ENCODE peak calls at places on chromosomes 6 and 20, in seven cellular contexts. One of them, this sample, is unnamed. For H3K9me3, the result is how much of the 10 kb centered on the place peaks cover.

GRCh38 chr6:5674141-5674540 is 332.6 kb downstream of the NRN1 start:
- DNase-seq in AG04450: no peak
- DNase-seq in heart left ventricle: no peak
- DNase-seq in sigmoid colon: no peak
- DNase-seq in stomach: no peak
- DNase-seq in testis: no peak
- DNase-seq in tibial artery: no peak
- DNase-seq in this sample: no peak

GRCh38 chr6:148973809-148974208 is 227.0 kb downstream of the UST start:
- DNase-seq in sigmoid colon: no peak
- DNase-seq in stomach: no peak
- DNase-seq in AG04450: no peak
- DNase-seq in tibial artery: no peak
- DNase-seq in heart left ventricle: no peak
- DNase-seq in testis: peak
- DNase-seq in this sample: no peak

GRCh38 chr6:35419431-35419830 is 32.7 kb upstream of the FANCE start:
- DNase-seq in sigmoid colon: no peak
- DNase-seq in heart left ventricle: no peak
- DNase-seq in tibial artery: no peak
- DNase-seq in AG04450: peak
- DNase-seq in stomach: no peak
- DNase-seq in testis: no peak
- DNase-seq in this sample: no peak

GRCh38 chr20:57576002-57576401 is 15.1 kb downstream of the PCK1 start:
- DNase-seq in AG04450: no peak
- DNase-seq in heart left ventricle: no peak
- DNase-seq in stomach: no peak
- DNase-seq in tibial artery: no peak
- DNase-seq in testis: no peak
- DNase-seq in sigmoid colon: no peak
- DNase-seq in this sample: no peak

GRCh38 chr6:3565291-3565690 is 108.4 kb upstream of the SLC22A23 start:
- DNase-seq in tibial artery: no peak
- DNase-seq in testis: no peak
- DNase-seq in stomach: no peak
- DNase-seq in heart left ventricle: no peak
- DNase-seq in AG04450: no peak
- DNase-seq in sigmoid colon: no peak
- DNase-seq in this sample: no peak

GRCh38 chr6:150142657-150143501 is at the start of gene PPP1R14C:
- DNase-seq in testis: peak
- DNase-seq in heart left ventricle: peak
- DNase-seq in sigmoid colon: no peak
- DNase-seq in AG04450: no peak
- DNase-seq in stomach: no peak
- DNase-seq in tibial artery: no peak
- DNase-seq in this sample: peak

GRCh38 chr6:20879526-20879925 is 345.3 kb downstream of the CDKAL1 start:
- DNase-seq in AG04450: no peak
- DNase-seq in tibial artery: no peak
- DNase-seq in sigmoid colon: no peak
- DNase-seq in heart left ventricle: no peak
- DNase-seq in testis: no peak
- DNase-seq in stomach: no peak
- DNase-seq in this sample: no peak

GRCh38 chr20:50416269-50416863 is 93.8 kb upstream of the PTPN1 start:
- DNase-seq in testis: no peak
- DNase-seq in heart left ventricle: no peak
- DNase-seq in tibial artery: no peak
- DNase-seq in stomach: no peak
- DNase-seq in AG04450: no peak
- DNase-seq in sigmoid colon: no peak
- DNase-seq in this sample: no peak

GRCh38 chr6:43811101-43812099 is 41.4 kb downstream of the VEGFA start:
- DNase-seq in AG04450: no peak
- DNase-seq in heart left ventricle: no peak
- DNase-seq in testis: no peak
- DNase-seq in sigmoid colon: no peak
- DNase-seq in stomach: no peak
- DNase-seq in tibial artery: no peak
- DNase-seq in this sample: no peak

GRCh38 chr20:38724603-38725457 is 544 bp downstream of the SLC32A1 start:
- DNase-seq in stomach: no peak
- DNase-seq in testis: no peak
- DNase-seq in sigmoid colon: no peak
- DNase-seq in AG04450: no peak
- DNase-seq in heart left ventricle: no peak
- DNase-seq in tibial artery: no peak
- DNase-seq in this sample: no peak

GRCh38 chr6:79413562-79414002 is 123.6 kb downstream of the LCA5 start:
- DNase-seq in heart left ventricle: no peak
- DNase-seq in tibial artery: no peak
- DNase-seq in testis: no peak
- DNase-seq in stomach: no peak
- DNase-seq in AG04450: peak
- DNase-seq in sigmoid colon: no peak
- DNase-seq in this sample: no peak

GRCh38 chr6:100283288-100283687 is 181.4 kb downstream of the SIM1 start:
- DNase-seq in testis: no peak
- DNase-seq in sigmoid colon: no peak
- DNase-seq in AG04450: no peak
- DNase-seq in stomach: no peak
- DNase-seq in tibial artery: no peak
- DNase-seq in heart left ventricle: no peak
- DNase-seq in this sample: no peak

GRCh38 chr20:13207016-13207415 is 14.1 kb upstream of the ISM1 start:
- DNase-seq in heart left ventricle: no peak
- DNase-seq in testis: no peak
- DNase-seq in AG04450: no peak
- DNase-seq in tibial artery: no peak
- DNase-seq in stomach: no peak
- DNase-seq in sigmoid colon: no peak
- DNase-seq in this sample: no peak

GRCh38 chr6:32167761-32168262 is 3.4 kb downstream of the EGFL8 start:
- DNase-seq in stomach: no peak
- DNase-seq in testis: peak
- DNase-seq in AG04450: no peak
- DNase-seq in tibial artery: no peak
- DNase-seq in sigmoid colon: no peak
- DNase-seq in heart left ventricle: no peak
- DNase-seq in this sample: no peak

GRCh38 chr20:41242807-41243206 is 74.7 kb downstream of the ZHX3 start:
- DNase-seq in heart left ventricle: no peak
- DNase-seq in tibial artery: no peak
- DNase-seq in testis: no peak
- DNase-seq in sigmoid colon: no peak
- DNase-seq in stomach: no peak
- DNase-seq in AG04450: no peak
- DNase-seq in this sample: no peak

GRCh38 chr20:64116016-64116415 is 8.7 kb upstream of the NPBWR2 start:
- DNase-seq in stomach: peak
- DNase-seq in AG04450: no peak
- DNase-seq in testis: peak
- DNase-seq in sigmoid colon: peak
- DNase-seq in heart left ventricle: no peak
- DNase-seq in tibial artery: peak
- DNase-seq in this sample: no peak

GRCh38 chr6:166998256-166999144 is 697 bp upstream of the CEP43 start:
- DNase-seq in sigmoid colon: peak
- DNase-seq in AG04450: no peak
- DNase-seq in heart left ventricle: peak
- DNase-seq in stomach: peak
- DNase-seq in testis: peak
- DNase-seq in tibial artery: peak
- DNase-seq in this sample: peak

GRCh38 chr6:81690073-81690472 is 62.4 kb downstream of the TENT5A start:
- DNase-seq in AG04450: no peak
- DNase-seq in heart left ventricle: no peak
- DNase-seq in stomach: no peak
- DNase-seq in tibial artery: no peak
- DNase-seq in sigmoid colon: no peak
- DNase-seq in testis: no peak
- DNase-seq in this sample: no peak

GRCh38 chr20:16583444-16583843 is 10.2 kb upstream of the KIF16B start:
- DNase-seq in heart left ventricle: no peak
- DNase-seq in testis: no peak
- DNase-seq in AG04450: no peak
- DNase-seq in sigmoid colon: no peak
- DNase-seq in stomach: no peak
- DNase-seq in tibial artery: no peak
- DNase-seq in this sample: no peak

GRCh38 chr20:20393770-20394169 is 25.9 kb downstream of the INSM1 start:
- DNase-seq in heart left ventricle: no peak
- DNase-seq in sigmoid colon: no peak
- DNase-seq in AG04450: no peak
- DNase-seq in testis: no peak
- DNase-seq in stomach: no peak
- DNase-seq in tibial artery: no peak
- DNase-seq in this sample: no peak

GRCh38 chr20:50376179-50376887 is 133.8 kb upstream of the PTPN1 start:
- DNase-seq in AG04450: no peak
- DNase-seq in testis: no peak
- DNase-seq in sigmoid colon: no peak
- DNase-seq in tibial artery: no peak
- DNase-seq in heart left ventricle: no peak
- DNase-seq in stomach: no peak
- DNase-seq in this sample: no peak

GRCh38 chr6:166361080-166361429 is 18.7 kb upstream of the SFT2D1 start:
- DNase-seq in heart left ventricle: no peak
- DNase-seq in tibial artery: no peak
- DNase-seq in AG04450: no peak
- DNase-seq in sigmoid colon: no peak
- DNase-seq in testis: peak
- DNase-seq in stomach: no peak
- DNase-seq in this sample: no peak

GRCh38 chr6:160931378-160932343 is 59.9 kb upstream of the MAP3K4 start:
- DNase-seq in tibial artery: no peak
- DNase-seq in AG04450: no peak
- DNase-seq in testis: peak
- DNase-seq in sigmoid colon: no peak
- DNase-seq in heart left ventricle: no peak
- DNase-seq in stomach: no peak
- DNase-seq in this sample: no peak

GRCh38 chr20:47284373-47284772 is 72.1 kb downstream of the ZMYND8 start:
- DNase-seq in tibial artery: peak
- DNase-seq in testis: no peak
- DNase-seq in AG04450: no peak
- DNase-seq in sigmoid colon: no peak
- DNase-seq in stomach: no peak
- DNase-seq in heart left ventricle: no peak
- DNase-seq in this sample: no peak

DNA sequence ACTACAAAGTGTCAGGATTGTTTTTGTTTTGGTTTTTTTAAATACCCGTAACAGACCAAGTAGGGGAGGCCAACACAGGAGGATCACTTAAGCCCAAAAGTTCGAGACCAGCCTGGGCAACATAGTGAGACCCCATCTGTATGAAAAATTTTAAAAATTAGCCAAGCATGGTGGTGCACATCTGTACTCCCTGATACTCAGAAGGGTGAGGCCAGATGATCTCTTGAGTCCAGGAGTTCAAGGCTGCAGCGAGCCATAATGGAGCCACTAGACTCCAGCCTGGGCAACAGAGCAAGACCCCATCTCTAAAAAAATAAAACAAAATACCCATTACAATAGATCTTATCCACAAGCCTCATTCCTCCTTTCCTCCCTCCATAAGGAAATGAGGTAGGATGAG is 28.7 kb upstream of the TM9SF4 start:
- DNase-seq in AG04450: no peak
- DNase-seq in sigmoid colon: no peak
- DNase-seq in heart left ventricle: no peak
- DNase-seq in tibial artery: no peak
- DNase-seq in stomach: no peak
- DNase-seq in testis: no peak
- DNase-seq in this sample: no peak
- H3K9me3 ChIP-seq in AG04450: under half
- H3K9me3 ChIP-seq in sigmoid colon: under half
- H3K9me3 ChIP-seq in heart left ventricle: under half
- H3K9me3 ChIP-seq in tibial artery: under half
- H3K9me3 ChIP-seq in stomach: under half
- H3K9me3 ChIP-seq in testis: under half
- H3K9me3 ChIP-seq in this sample: under half

GRCh38 chr20:60228255-60228654 is 270.0 kb downstream of the CDH26 start:
- DNase-seq in testis: no peak
- DNase-seq in stomach: no peak
- DNase-seq in tibial artery: no peak
- DNase-seq in heart left ventricle: no peak
- DNase-seq in AG04450: no peak
- DNase-seq in sigmoid colon: no peak
- DNase-seq in this sample: no peak
- H3K27ac ChIP-seq in testis: no peak
- H3K27ac ChIP-seq in stomach: no peak
- H3K27ac ChIP-seq in tibial artery: no peak
- H3K27ac ChIP-seq in heart left ventricle: no peak
- H3K27ac ChIP-seq in AG04450: no peak
- H3K27ac ChIP-seq in sigmoid colon: no peak
- H3K27ac ChIP-seq in this sample: no peak

DNA sequence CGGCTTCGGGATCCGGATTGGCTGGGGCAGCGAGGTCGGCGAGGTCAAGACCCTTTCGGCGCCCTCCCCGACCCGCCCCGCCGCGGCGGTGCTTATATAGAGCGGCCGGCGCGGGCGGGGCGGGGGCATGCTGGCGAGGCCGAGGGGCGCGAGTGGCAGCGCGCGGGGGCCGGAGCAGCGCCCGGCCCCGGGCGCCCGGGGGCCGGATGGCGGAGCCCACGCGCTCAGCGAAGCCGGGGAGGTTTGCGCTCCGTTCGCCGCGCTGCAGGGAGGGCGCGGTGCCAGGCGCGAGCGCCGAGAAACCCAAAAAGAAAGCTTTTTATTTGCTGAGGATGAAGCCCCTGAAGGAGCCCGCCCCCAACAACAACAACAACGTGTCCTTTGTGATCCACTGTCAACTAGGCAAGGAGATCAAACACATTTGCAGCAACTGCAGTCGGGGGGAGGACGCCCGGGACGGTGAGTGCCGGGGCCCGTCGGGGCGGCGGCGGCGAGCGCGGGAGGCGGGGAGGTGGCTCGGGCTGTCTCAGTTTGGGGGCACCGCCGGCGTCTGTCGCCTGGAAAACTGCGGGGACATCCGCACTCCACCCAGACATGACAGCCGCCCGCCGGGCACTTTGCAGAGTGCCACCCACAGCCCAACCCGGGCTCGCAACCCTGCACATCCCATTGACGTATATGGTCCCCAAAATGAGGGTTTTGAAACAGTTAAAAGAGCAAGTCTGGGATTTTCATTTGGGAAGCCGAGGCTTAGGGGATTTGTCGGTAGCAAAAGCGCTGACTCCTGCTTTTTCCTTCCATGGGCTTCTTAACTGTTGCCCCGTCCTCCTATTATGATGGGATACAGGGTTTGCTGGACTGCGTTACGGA is 297.3 kb downstream of the PHACTR1 start:
- DNase-seq in tibial artery: no peak
- DNase-seq in heart left ventricle: no peak
- DNase-seq in sigmoid colon: no peak
- DNase-seq in stomach: no peak
- DNase-seq in testis: no peak
- DNase-seq in AG04450: no peak
- DNase-seq in this sample: no peak
- H3K4me3 ChIP-seq in tibial artery: peak
- H3K4me3 ChIP-seq in heart left ventricle: peak
- H3K4me3 ChIP-seq in sigmoid colon: peak
- H3K4me3 ChIP-seq in stomach: peak
- H3K4me3 ChIP-seq in testis: peak
- H3K4me3 ChIP-seq in AG04450: no peak
- H3K4me3 ChIP-seq in this sample: no peak

GRCh38 chr6:10051283-10051682 is 363.6 kb downstream of the TFAP2A start:
- DNase-seq in heart left ventricle: no peak
- DNase-seq in testis: no peak
- DNase-seq in stomach: no peak
- DNase-seq in tibial artery: no peak
- DNase-seq in AG04450: no peak
- DNase-seq in sigmoid colon: no peak
- DNase-seq in this sample: no peak
- H3K9me3 ChIP-seq in heart left ventricle: under half
- H3K9me3 ChIP-seq in testis: under half
- H3K9me3 ChIP-seq in stomach: under half
- H3K9me3 ChIP-seq in tibial artery: under half
- H3K9me3 ChIP-seq in AG04450: under half
- H3K9me3 ChIP-seq in sigmoid colon: under half
- H3K9me3 ChIP-seq in this sample: under half